ENCODE peak calls at places on chromosomes 12 and 14, in eight cellular contexts. One of them, this sample, is unnamed.

GRCh38 chr14:21215130-21215878 is 53.9 kb downstream of the HNRNPC start:
- DNase-seq in psoas muscle: no peak
- DNase-seq in fibroblast of mammary gland: no peak
- DNase-seq in foreskin fibroblast: no peak
- DNase-seq in HCT116: no peak
- DNase-seq in HFF-Myc: no peak
- DNase-seq in brain microvascular endothelial cell: no peak
- DNase-seq in right atrium auricular region: no peak
- DNase-seq in this sample: no peak

GRCh38 chr12:71585218-71585617 is 78.4 kb downstream of the ZFC3H1 start:
- DNase-seq in HCT116: no peak
- DNase-seq in right atrium auricular region: no peak
- DNase-seq in fibroblast of mammary gland: no peak
- DNase-seq in HFF-Myc: no peak
- DNase-seq in psoas muscle: no peak
- DNase-seq in brain microvascular endothelial cell: no peak
- DNase-seq in foreskin fibroblast: no peak
- DNase-seq in this sample: no peak

GRCh38 chr12:4250691-4251090 is 22.9 kb upstream of the CCND2 start:
- DNase-seq in psoas muscle: no peak
- DNase-seq in HFF-Myc: no peak
- DNase-seq in right atrium auricular region: no peak
- DNase-seq in fibroblast of mammary gland: no peak
- DNase-seq in foreskin fibroblast: no peak
- DNase-seq in brain microvascular endothelial cell: no peak
- DNase-seq in HCT116: no peak
- DNase-seq in this sample: no peak

GRCh38 chr12:7645395-7646177 is 20.1 kb downstream of the APOBEC1 start:
- DNase-seq in brain microvascular endothelial cell: peak
- DNase-seq in HCT116: peak
- DNase-seq in psoas muscle: no peak
- DNase-seq in HFF-Myc: no peak
- DNase-seq in foreskin fibroblast: peak
- DNase-seq in fibroblast of mammary gland: peak
- DNase-seq in right atrium auricular region: no peak
- DNase-seq in this sample: peak

GRCh38 chr12:69994593-69995222 is 169.7 kb downstream of the MYRFL start:
- DNase-seq in right atrium auricular region: no peak
- DNase-seq in psoas muscle: no peak
- DNase-seq in fibroblast of mammary gland: no peak
- DNase-seq in brain microvascular endothelial cell: no peak
- DNase-seq in foreskin fibroblast: no peak
- DNase-seq in HFF-Myc: no peak
- DNase-seq in HCT116: no peak
- DNase-seq in this sample: no peak

GRCh38 chr12:89067436-89067835 is 284.9 kb downstream of the DUSP6 start:
- DNase-seq in right atrium auricular region: no peak
- DNase-seq in psoas muscle: no peak
- DNase-seq in fibroblast of mammary gland: peak
- DNase-seq in HFF-Myc: no peak
- DNase-seq in brain microvascular endothelial cell: peak
- DNase-seq in foreskin fibroblast: peak
- DNase-seq in HCT116: peak
- DNase-seq in this sample: no peak

GRCh38 chr14:91573894-91574837 is 64.1 kb upstream of the PPP4R3A start:
- DNase-seq in HCT116: peak
- DNase-seq in psoas muscle: peak
- DNase-seq in right atrium auricular region: no peak
- DNase-seq in HFF-Myc: no peak
- DNase-seq in brain microvascular endothelial cell: peak
- DNase-seq in foreskin fibroblast: peak
- DNase-seq in fibroblast of mammary gland: peak
- DNase-seq in this sample: peak

GRCh38 chr14:50059773-50060629 is 56.4 kb downstream of the VCPKMT start:
- DNase-seq in foreskin fibroblast: no peak
- DNase-seq in HCT116: no peak
- DNase-seq in psoas muscle: no peak
- DNase-seq in HFF-Myc: no peak
- DNase-seq in brain microvascular endothelial cell: no peak
- DNase-seq in fibroblast of mammary gland: no peak
- DNase-seq in right atrium auricular region: no peak
- DNase-seq in this sample: no peak

GRCh38 chr12:49298160-49298559 is 3.2 kb downstream of the PRPH start:
- DNase-seq in foreskin fibroblast: peak
- DNase-seq in fibroblast of mammary gland: no peak
- DNase-seq in right atrium auricular region: no peak
- DNase-seq in brain microvascular endothelial cell: no peak
- DNase-seq in HFF-Myc: no peak
- DNase-seq in HCT116: no peak
- DNase-seq in psoas muscle: no peak
- DNase-seq in this sample: no peak

GRCh38 chr14:67576216-67576615 is 23.9 kb downstream of the PIGH start:
- DNase-seq in fibroblast of mammary gland: no peak
- DNase-seq in right atrium auricular region: no peak
- DNase-seq in HFF-Myc: no peak
- DNase-seq in psoas muscle: no peak
- DNase-seq in HCT116: no peak
- DNase-seq in brain microvascular endothelial cell: no peak
- DNase-seq in foreskin fibroblast: no peak
- DNase-seq in this sample: no peak

DNA sequence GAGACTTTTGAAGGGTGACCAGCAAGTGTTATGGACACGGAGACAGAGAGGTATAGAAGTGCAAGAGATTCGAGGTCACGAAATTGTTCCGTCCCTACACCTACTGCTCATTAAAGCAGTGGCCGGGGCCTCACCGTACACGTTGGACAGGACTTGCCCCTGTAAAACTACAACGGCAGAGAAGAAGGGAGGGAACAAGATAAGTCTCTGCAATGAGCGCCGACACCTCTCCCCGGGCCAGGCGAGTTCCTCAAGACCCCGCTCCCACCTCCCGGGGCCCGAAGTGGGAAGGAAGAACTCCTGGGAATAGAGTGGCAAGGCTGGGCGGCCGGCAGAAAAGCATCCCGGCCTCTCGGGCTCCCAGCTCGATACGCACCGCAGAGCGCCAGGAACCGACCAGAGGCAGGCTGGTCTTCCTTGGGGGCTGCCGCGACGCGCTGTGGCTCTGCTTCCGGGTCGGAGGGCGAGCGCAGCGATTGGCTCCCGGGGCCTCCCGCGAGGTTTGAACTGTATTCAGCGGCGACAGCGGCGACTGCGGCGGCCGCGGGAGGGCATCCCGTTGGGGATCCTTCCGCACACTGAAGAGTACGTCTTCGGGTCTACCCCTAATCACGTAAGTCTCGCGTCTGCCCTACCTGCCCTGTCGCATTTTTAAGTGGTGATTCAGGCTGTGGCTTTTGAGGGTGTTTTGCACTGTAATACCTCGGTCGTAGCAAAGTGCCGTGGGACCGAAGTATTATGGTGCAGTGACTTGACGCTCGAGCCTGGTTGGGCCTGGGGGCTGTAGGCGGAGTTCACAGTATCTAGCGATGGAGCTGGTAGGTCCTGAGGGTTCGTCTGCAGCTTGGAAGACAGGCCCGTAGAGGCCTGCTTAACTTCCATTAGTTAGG is at the start of the genes NUP37 and PARPBP:
- DNase-seq in psoas muscle: peak
- DNase-seq in brain microvascular endothelial cell: peak
- DNase-seq in fibroblast of mammary gland: peak
- DNase-seq in right atrium auricular region: peak
- DNase-seq in foreskin fibroblast: peak
- DNase-seq in HCT116: peak
- DNase-seq in HFF-Myc: peak
- DNase-seq in this sample: peak
- TF ChIP-seq CTCF in psoas muscle: peak
- TF ChIP-seq CTCF in brain microvascular endothelial cell: peak
- TF ChIP-seq CTCF in fibroblast of mammary gland: no peak
- TF ChIP-seq CTCF in right atrium auricular region: no peak
- TF ChIP-seq CTCF in foreskin fibroblast: no peak
- TF ChIP-seq CTCF in HCT116: no peak
- TF ChIP-seq CTCF in HFF-Myc: no peak
- TF ChIP-seq CTCF in this sample: no peak

DNA sequence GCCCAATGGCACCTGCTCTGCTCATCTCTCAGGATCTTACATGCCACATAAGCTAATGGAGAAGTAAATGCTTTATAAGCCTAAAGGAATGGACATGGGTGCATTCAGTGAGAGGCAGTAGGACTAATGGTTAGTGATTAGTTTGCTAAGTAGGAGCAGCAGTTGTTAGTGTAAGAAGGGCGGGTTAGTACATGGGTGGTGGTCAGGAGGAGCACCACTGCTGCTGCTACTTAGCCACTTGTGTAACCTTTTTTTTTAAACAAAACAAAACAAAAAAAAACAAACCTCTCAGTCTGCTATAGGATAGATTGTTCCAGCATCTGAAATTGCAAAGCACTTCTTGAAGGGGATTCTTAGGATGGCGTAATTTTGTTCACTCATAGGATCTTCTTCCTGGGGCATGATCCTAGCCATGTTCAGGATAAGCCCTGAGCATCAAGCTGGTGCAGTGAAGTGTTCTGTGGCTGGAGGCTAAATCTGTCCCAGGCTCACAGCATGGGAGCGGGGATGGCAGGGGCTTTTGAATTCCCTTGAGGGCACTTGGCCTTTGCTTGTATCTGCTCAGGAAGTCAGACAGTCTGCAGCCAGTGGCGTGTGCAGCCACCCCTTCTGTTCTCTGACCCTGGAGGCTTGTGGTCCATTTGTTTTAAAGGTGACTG is 63.6 kb downstream of the CHST11 start:
- DNase-seq in brain microvascular endothelial cell: no peak
- DNase-seq in HCT116: no peak
- DNase-seq in right atrium auricular region: no peak
- DNase-seq in psoas muscle: no peak
- DNase-seq in HFF-Myc: no peak
- DNase-seq in fibroblast of mammary gland: no peak
- DNase-seq in foreskin fibroblast: no peak
- DNase-seq in this sample: no peak
- H3K4me3 ChIP-seq in brain microvascular endothelial cell: no peak
- H3K4me3 ChIP-seq in HCT116: no peak
- H3K4me3 ChIP-seq in right atrium auricular region: no peak
- H3K4me3 ChIP-seq in psoas muscle: no peak
- H3K4me3 ChIP-seq in HFF-Myc: no peak
- H3K4me3 ChIP-seq in fibroblast of mammary gland: no peak
- H3K4me3 ChIP-seq in foreskin fibroblast: no peak
- H3K4me3 ChIP-seq in this sample: no peak

DNA sequence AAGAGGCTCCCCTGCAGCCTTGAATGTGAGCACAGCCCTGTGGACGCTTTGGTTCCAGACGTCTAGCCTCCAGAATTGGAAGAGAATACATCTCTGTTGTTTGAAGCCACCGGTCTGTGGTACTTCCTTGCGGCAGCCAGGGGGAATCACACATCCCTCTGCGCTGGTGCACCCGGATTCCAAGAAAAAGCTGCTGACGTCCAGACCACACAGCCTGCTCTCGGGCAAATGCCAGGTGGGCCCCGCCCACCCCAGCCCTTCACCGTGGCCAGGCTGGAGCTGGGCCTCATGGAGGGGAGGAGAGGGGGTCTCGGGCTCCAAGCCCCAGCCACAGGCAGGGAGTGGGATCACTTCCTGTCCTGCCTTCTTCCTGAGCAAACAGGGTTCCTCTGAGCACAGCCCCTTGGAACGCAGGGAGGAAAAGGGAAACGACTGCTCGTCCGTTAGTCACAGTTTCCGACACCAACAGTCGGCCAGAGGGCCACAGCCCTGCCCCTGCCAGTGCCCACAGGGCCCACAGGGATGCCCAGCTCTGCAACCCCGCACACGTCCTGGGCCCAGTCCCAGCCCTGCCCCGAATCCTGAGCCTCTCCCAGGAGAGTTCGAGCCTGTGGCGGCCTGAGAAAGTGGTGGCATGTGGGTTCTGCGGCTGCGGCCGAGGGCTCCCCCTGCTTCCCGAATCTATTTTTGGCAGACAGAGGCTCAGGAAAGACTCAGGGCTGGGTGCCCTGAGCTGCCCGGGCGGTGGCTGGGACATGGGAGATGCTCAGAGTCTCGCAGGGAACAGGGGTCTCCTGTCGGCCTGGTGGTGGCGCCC is 85.3 kb downstream of the RFLNA start:
- DNase-seq in psoas muscle: peak
- DNase-seq in HCT116: no peak
- DNase-seq in right atrium auricular region: peak
- DNase-seq in brain microvascular endothelial cell: peak
- DNase-seq in fibroblast of mammary gland: peak
- DNase-seq in foreskin fibroblast: peak
- DNase-seq in HFF-Myc: no peak
- DNase-seq in this sample: peak
- TF ChIP-seq CTCF in psoas muscle: peak
- TF ChIP-seq CTCF in HCT116: no peak
- TF ChIP-seq CTCF in right atrium auricular region: no peak
- TF ChIP-seq CTCF in brain microvascular endothelial cell: peak
- TF ChIP-seq CTCF in fibroblast of mammary gland: peak
- TF ChIP-seq CTCF in foreskin fibroblast: peak
- TF ChIP-seq CTCF in HFF-Myc: peak
- TF ChIP-seq CTCF in this sample: peak

GRCh38 chr14:68816183-68816942 is 23.5 kb upstream of the ZFP36L1 start:
- DNase-seq in foreskin fibroblast: peak
- DNase-seq in fibroblast of mammary gland: peak
- DNase-seq in brain microvascular endothelial cell: peak
- DNase-seq in HCT116: no peak
- DNase-seq in right atrium auricular region: peak
- DNase-seq in psoas muscle: peak
- DNase-seq in HFF-Myc: no peak
- DNase-seq in this sample: peak

GRCh38 chr14:68817513-68818212 is 24.8 kb upstream of the ZFP36L1 start:
- DNase-seq in brain microvascular endothelial cell: no peak
- DNase-seq in psoas muscle: no peak
- DNase-seq in HFF-Myc: no peak
- DNase-seq in foreskin fibroblast: no peak
- DNase-seq in right atrium auricular region: no peak
- DNase-seq in fibroblast of mammary gland: no peak
- DNase-seq in HCT116: no peak
- DNase-seq in this sample: no peak

GRCh38 chr14:68815288-68816182 is 22.7 kb upstream of the ZFP36L1 start:
- DNase-seq in fibroblast of mammary gland: no peak
- DNase-seq in HCT116: no peak
- DNase-seq in right atrium auricular region: peak
- DNase-seq in brain microvascular endothelial cell: no peak
- DNase-seq in HFF-Myc: no peak
- DNase-seq in psoas muscle: peak
- DNase-seq in foreskin fibroblast: no peak
- DNase-seq in this sample: no peak

GRCh38 chr14:68819260-68819691 is 26.4 kb upstream of the ZFP36L1 start:
- DNase-seq in psoas muscle: no peak
- DNase-seq in HFF-Myc: no peak
- DNase-seq in fibroblast of mammary gland: peak
- DNase-seq in HCT116: peak
- DNase-seq in foreskin fibroblast: peak
- DNase-seq in right atrium auricular region: peak
- DNase-seq in brain microvascular endothelial cell: peak
- DNase-seq in this sample: no peak

DNA sequence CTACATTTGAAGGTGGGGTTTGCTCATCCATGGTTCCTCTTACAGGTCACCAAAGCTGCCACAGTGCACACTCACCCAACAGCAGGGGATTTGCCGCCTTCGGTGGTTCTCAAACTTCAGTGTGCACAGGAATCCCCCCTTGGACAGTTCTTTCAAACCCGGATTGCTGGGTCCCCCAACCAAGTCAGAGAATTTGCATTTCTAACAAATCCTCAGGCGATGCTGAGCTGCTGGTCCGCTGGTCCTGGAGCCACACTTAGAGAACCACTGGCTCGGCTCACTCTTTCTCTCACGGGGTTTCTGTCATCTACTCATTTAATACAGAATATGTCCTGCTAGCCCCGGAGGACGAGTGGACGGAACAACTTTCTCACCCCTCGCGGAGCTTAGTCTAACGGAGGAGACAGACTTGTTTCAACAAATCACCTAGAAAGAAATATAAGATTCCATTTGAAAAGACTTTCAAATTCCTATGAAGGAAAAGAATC is 24.1 kb upstream of the ZFP36L1 start:
- DNase-seq in brain microvascular endothelial cell: no peak
- DNase-seq in HCT116: no peak
- DNase-seq in HFF-Myc: no peak
- DNase-seq in foreskin fibroblast: no peak
- DNase-seq in psoas muscle: no peak
- DNase-seq in right atrium auricular region: peak
- DNase-seq in fibroblast of mammary gland: no peak
- DNase-seq in this sample: no peak
- H3K4me3 ChIP-seq in brain microvascular endothelial cell: no peak
- H3K4me3 ChIP-seq in HCT116: peak
- H3K4me3 ChIP-seq in HFF-Myc: no peak
- H3K4me3 ChIP-seq in foreskin fibroblast: peak
- H3K4me3 ChIP-seq in psoas muscle: peak
- H3K4me3 ChIP-seq in right atrium auricular region: no peak
- H3K4me3 ChIP-seq in fibroblast of mammary gland: no peak
- H3K4me3 ChIP-seq in this sample: no peak

This sample was measured in astrocyte of the cerebellum.